ENCODE peak calls at places on chromosomes 4 and X, in nine cellular contexts. R is T-helper 1 cell; J is AG08396; W is cardiac fibroblast; O is NCI-H460; X is GM03348; S is pancreas; Y is activated effector memory CD4-positive, alpha-beta T cell treated with Interleukin-2 at 50 U/mL for 16 hours; A is AG04450. Q is an unnamed sample.

GRCh38 chrX:34470507-34470906 is 186.6 kb downstream of the TMEM47 start:
- DNase-seq in R (no peak), J (no peak), W (no peak), O (no peak), X (no peak), S (no peak), Y (no peak), A (no peak), Q (no peak)

GRCh38 chr4:122614621-122615020 is 6.2 kb downstream of the IL21 start:
- DNase-seq in R (no peak), J (no peak), W (no peak), O (no peak), X (peak; percentile 20), S (no peak), Y (no peak), A (no peak), Q (no peak)

GRCh38 chr4:68079918-68080317 is 49.8 kb downstream of the TMPRSS11F start:
- DNase-seq in R (no peak), J (no peak), W (no peak), O (no peak), X (no peak), S (no peak), Y (no peak), A (no peak), Q (no peak)

GRCh38 chrX:9677098-9677739 is 88.4 kb downstream of the GPR143 start:
- DNase-seq in R (no peak), J (no peak), W (peak; percentile 39), O (no peak), X (no peak), S (no peak), Y (no peak), A (no peak), Q (peak; percentile 41)

GRCh38 chr4:165384608-165385007 is 5.8 kb downstream of the CPE start:
- DNase-seq in R (no peak), J (no peak), W (peak; percentile 48), O (no peak), X (no peak), S (no peak), Y (no peak), A (no peak), Q (no peak)

GRCh38 chr4:169810325-169811323 is 52.9 kb upstream of the HPF1 start:
- DNase-seq in R (peak; percentile 12), J (peak; percentile 74), W (peak; percentile 89), O (peak; percentile 66), X (peak; percentile 84), S (peak; percentile 24), Y (no peak), A (peak; percentile 52), Q (peak; percentile 78)

GRCh38 chr4:143375326-143376073 is 38.8 kb downstream of the GAB1 start:
- DNase-seq in R (no peak), J (no peak), W (peak; percentile 47), O (no peak), X (peak; percentile 17), S (no peak), Y (no peak), A (no peak), Q (peak; percentile 8)

GRCh38 chr4:159097144-159097543 is 5.7 kb upstream of the RAPGEF2 start:
- DNase-seq in R (no peak), J (no peak), W (no peak), O (no peak), X (no peak), S (no peak), Y (no peak), A (no peak), Q (no peak)

GRCh38 chr4:147842573-147842972 is 110.7 kb downstream of the ARHGAP10 start:
- DNase-seq in R (no peak), J (no peak), W (peak; percentile 96), O (no peak), X (no peak), S (no peak), Y (no peak), A (no peak), Q (no peak)

GRCh38 chrX:776529-777230 is 146.1 kb downstream of the SHOX start:
- DNase-seq in R (no peak), J (no peak), W (no peak), O (no peak), X (no peak), S (no peak), Y (no peak), A (no peak), Q (peak; percentile 58)

GRCh38 chr4:138897818-138898226 is 117.8 kb upstream of the NOCT start:
- DNase-seq in R (no peak), J (peak; percentile 53), W (peak; percentile 55), O (no peak), X (peak; percentile 61), S (no peak), Y (no peak), A (peak; percentile 26), Q (peak; percentile 55)

GRCh38 chrX:13250831-13251612 is 68.8 kb downstream of the ATXN3L start:
- DNase-seq in R (no peak), J (peak; percentile 54), W (peak; percentile 96), O (no peak), X (peak; percentile 71), S (no peak), Y (no peak), A (peak; percentile 78), Q (no peak)

GRCh38 chrX:16145656-16146055 is 21.6 kb upstream of the MAGEB17 start:
- DNase-seq in R (no peak), J (no peak), W (no peak), O (no peak), X (no peak), S (no peak), Y (no peak), A (no peak), Q (no peak)

Q was measured in LoVo.